ENCODE peak calls at places on chromosomes 2 and 18, in eight cellular contexts. H is astrocyte; S is suprapubic skin; L is IMR-90; Y is naive thymus-derived CD4-positive, alpha-beta T cell; O is CD4-positive, CD25-positive, alpha-beta regulatory T cell; E is right lobe of liver; M is ascending aorta. N is an unnamed sample.
A peak's percentile ranks its signal among the peaks of the same experiment; 100 is the strongest.

GRCh38 chr2:238929242-238930081 is 81.6 kb downstream of the TWIST2 start:
- DNase-seq in H (peak; percentile 66), S (peak; percentile 84), L (peak; percentile 30), Y (no peak), O (no peak), E (no peak), M (peak; percentile 76), N (no peak)

GRCh38 chr2:194674043-194674442 is 983.0 kb upstream of the SLC39A10 start:
- DNase-seq in H (no peak), S (no peak), L (no peak), Y (no peak), O (no peak), E (no peak), M (no peak), N (no peak)

GRCh38 chr18:616380-616995 is 19.7 kb downstream of the CLUL1 start:
- DNase-seq in H (peak; percentile 15), S (no peak), L (peak; percentile 58), Y (peak; percentile 17), O (no peak), E (no peak), M (no peak), N (no peak)

GRCh38 chr2:44269831-44270230 is 5.4 kb upstream of the SLC3A1 start:
- DNase-seq in H (no peak), S (no peak), L (no peak), Y (no peak), O (no peak), E (no peak), M (no peak), N (no peak)

GRCh38 chr2:47079515-47080412 is 75.3 kb downstream of the STPG4 start:
- DNase-seq in H (no peak), S (no peak), L (no peak), Y (no peak), O (no peak), E (peak; percentile 55), M (no peak), N (no peak)

GRCh38 chr2:173991857-173992588 is 26.9 kb upstream of the SP3 start:
- DNase-seq in H (no peak), S (peak; percentile 94), L (peak; percentile 25), Y (no peak), O (no peak), E (peak; percentile 65), M (peak; percentile 91), N (peak; percentile 62)

GRCh38 chr2:62180960-62181359 is 15.0 kb upstream of the B3GNT2 start:
- DNase-seq in H (no peak), S (no peak), L (no peak), Y (no peak), O (no peak), E (no peak), M (no peak), N (no peak)

GRCh38 chr2:160703648-160704585 is 210.3 kb upstream of the RBMS1 start:
- DNase-seq in H (no peak), S (no peak), L (no peak), Y (peak; percentile 35), O (no peak), E (no peak), M (no peak), N (no peak)

GRCh38 chr2:10940607-10941006 is 28.9 kb downstream of the KCNF1 start:
- DNase-seq in H (no peak), S (no peak), L (no peak), Y (no peak), O (no peak), E (no peak), M (no peak), N (no peak)

GRCh38 chr2:45840481-45840880 is 189.0 kb downstream of the PRKCE start:
- DNase-seq in H (no peak), S (no peak), L (no peak), Y (no peak), O (no peak), E (no peak), M (no peak), N (no peak)

GRCh38 chr2:45839388-45840251 is 188.1 kb downstream of the PRKCE start:
- DNase-seq in H (no peak), S (no peak), L (peak; percentile 18), Y (no peak), O (no peak), E (no peak), M (no peak), N (no peak)

GRCh38 chr2:45845058-45845457 is 193.6 kb downstream of the PRKCE start:
- DNase-seq in H (no peak), S (no peak), L (no peak), Y (no peak), O (no peak), E (no peak), M (no peak), N (no peak)

GRCh38 chr2:45843136-45843535 is 191.7 kb downstream of the PRKCE start:
- DNase-seq in H (no peak), S (no peak), L (no peak), Y (no peak), O (no peak), E (no peak), M (no peak), N (no peak)

DNA sequence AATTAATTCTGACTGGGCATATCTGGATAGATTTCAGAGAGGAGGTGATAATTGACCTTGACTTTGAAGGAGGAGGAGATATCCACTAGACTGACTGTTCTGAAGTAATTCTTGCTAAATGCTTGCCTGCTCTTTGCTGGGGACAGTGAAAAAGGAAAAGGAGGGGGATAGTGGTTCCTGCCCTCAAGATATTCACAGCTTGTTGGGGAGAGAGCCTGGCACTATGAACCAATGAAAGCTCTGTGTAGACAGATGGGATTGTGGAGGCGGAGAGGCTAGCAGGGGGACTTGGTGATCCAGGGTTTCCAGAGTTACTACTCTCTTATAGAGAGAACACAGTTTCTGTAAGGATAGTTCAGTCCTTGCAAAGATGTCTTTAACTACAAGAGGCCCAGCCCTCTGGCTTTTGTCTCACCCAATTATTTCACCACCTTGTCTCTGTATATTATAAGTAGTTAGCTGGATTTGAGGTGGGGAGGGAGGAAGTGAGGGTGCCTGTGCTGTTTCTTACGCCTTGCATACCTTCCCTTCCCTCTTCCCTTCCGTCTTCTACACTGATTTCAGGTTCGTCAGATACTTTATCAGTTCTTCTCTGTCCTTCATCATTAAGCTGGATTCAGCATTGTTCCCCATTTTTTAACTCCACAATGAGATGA is 190.4 kb downstream of the PRKCE start:
- DNase-seq in H (no peak), S (no peak), L (no peak), Y (no peak), O (no peak), E (no peak), M (no peak), N (no peak)
- H3K4me3 ChIP-seq in H (no peak overlapping the region), S (no peak overlapping the region), L (no peak overlapping the region), Y (no peak overlapping the region), O (no peak overlapping the region), E (no peak overlapping the region), M (no peak overlapping the region), N (no peak overlapping the region)

GRCh38 chr2:200860092-200860795 is 4.2 kb downstream of the CLK1 start:
- DNase-seq in H (peak; percentile 23), S (no peak), L (no peak), Y (peak; percentile 5), O (peak; percentile 28), E (no peak), M (no peak), N (no peak)

GRCh38 chr2:200851398-200852248 is 12.8 kb downstream of the CLK1 start:
- DNase-seq in H (no peak), S (no peak), L (no peak), Y (no peak), O (no peak), E (no peak), M (no peak), N (no peak)

GRCh38 chr2:200861617-200862016 is 2.8 kb downstream of the CLK1 start:
- DNase-seq in H (no peak), S (no peak), L (no peak), Y (no peak), O (no peak), E (no peak), M (no peak), N (no peak)

GRCh38 chr2:200852605-200853004 is 11.9 kb downstream of the CLK1 start:
- DNase-seq in H (no peak), S (no peak), L (no peak), Y (no peak), O (no peak), E (no peak), M (no peak), N (no peak)

DNA sequence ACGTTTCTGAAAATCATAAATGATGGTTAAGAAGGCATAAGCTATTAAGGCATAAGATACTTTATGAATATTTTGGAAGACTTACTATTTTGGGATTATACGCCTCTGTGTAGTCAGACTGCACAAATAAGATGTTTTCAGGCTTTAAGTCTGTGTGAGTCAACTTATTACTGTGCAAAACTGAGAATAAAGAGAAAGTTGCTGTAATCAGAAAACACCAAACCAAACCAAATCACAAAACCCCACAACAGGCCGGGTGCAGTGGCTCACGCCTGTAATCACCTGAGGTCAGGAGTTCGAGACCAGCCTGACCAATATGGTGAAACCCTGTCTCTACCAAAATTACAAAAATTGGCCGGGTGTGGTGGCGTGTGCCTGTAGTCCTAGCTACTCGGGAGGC is 7.7 kb downstream of the CLK1 start:
- DNase-seq in H (no peak), S (no peak), L (no peak), Y (no peak), O (no peak), E (no peak), M (no peak), N (no peak)
- H3K36me3 ChIP-seq in H (peaks cover 84% of the 10 kb centered on the region), S (peaks cover 83% of the 10 kb centered on the region), L (peaks cover 59% of the 10 kb centered on the region), Y (peaks cover 73% of the 10 kb centered on the region), O (peaks cover 99% of the 10 kb centered on the region), E (peaks cover 48% of the 10 kb centered on the region), M (peaks cover 87% of the 10 kb centered on the region), N (peaks cover 75% of the 10 kb centered on the region)

DNA sequence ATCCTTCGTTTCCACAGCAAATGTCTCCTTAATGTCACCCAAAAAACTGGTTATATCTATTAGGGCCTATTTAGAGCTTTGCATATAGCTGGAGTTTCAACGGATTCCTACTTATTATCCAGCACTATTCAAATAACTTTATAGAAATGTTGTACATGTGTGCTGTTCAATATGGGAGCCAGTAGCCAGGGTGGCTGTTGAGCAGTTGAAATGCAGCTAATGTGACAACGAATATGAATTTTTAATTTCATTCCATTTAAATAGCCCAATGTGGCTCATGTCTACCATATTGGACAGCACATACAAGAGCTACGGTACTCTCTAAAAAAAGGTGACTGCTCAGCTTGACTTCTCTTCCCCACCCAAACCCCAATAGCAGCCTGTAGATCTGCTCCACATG is 2.4 kb downstream of the APOB start:
- DNase-seq in H (no peak), S (no peak), L (no peak), Y (no peak), O (no peak), E (no peak), M (no peak), N (no peak)
- H3K4me3 ChIP-seq in H (no peak overlapping the region), S (no peak overlapping the region), L (no peak overlapping the region), Y (no peak overlapping the region), O (no peak overlapping the region), E (peak overlapping the region; percentile 78), M (no peak overlapping the region), N (no peak overlapping the region)

DNA sequence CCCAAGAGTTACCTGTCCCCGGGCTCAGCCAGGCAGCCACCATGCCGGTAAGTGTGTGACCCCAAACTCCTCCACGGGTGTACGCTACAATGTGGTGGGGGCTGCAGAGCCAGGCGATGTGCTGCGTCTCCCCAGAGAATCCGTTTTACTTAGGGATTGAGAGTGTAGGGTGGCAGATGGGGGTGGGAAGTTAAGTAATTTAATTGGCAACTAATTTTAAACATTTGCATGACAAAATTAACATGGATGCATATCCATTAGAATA is 26.6 kb upstream of the RPL31 start:
- DNase-seq in H (no peak), S (no peak), L (no peak), Y (no peak), O (no peak), E (no peak), M (no peak), N (no peak)
- H3K36me3 ChIP-seq in H (peaks cover 3% of the 10 kb centered on the region), S (peaks cover 51% of the 10 kb centered on the region), L (peaks cover 31% of the 10 kb centered on the region), Y (no peaks in the 10 kb centered on the region), O (no peaks in the 10 kb centered on the region), E (peaks cover 3% of the 10 kb centered on the region), M (peaks cover 50% of the 10 kb centered on the region), N (peaks cover 22% of the 10 kb centered on the region)

GRCh38 chr18:76371301-76371700 is 123.7 kb downstream of the ZNF516 start:
- DNase-seq in H (no peak), S (peak; percentile 76), L (no peak), Y (no peak), O (no peak), E (no peak), M (no peak), N (no peak)
- H3K4me3 ChIP-seq in H (no peak overlapping the region), S (no peak overlapping the region), L (no peak overlapping the region), Y (no peak overlapping the region), O (no peak overlapping the region), E (no peak overlapping the region), M (no peak overlapping the region), N (no peak overlapping the region)